ENCODE peak calls at places on chromosomes 7 and 10, in five cellular contexts. N, R, K, I and O are unnamed samples.

GRCh38 chr10:22251751-22252285 is 34.0 kb upstream of the EBLN1 start:
- DNase-seq in N (no peak), R (peak), K (peak), I (no peak), O (no peak)

GRCh38 chr10:60353519-60354258 is 36.0 kb downstream of the ANK3 start:
- DNase-seq in N (no peak), R (no peak), K (no peak), I (no peak), O (no peak)

GRCh38 chr10:91712315-91712714 is 79.4 kb upstream of the PPP1R3C start:
- DNase-seq in N (no peak), R (no peak), K (no peak), I (no peak), O (no peak)

GRCh38 chr7:128398841-128399135 is 11.0 kb downstream of the IMPDH1 start:
- DNase-seq in N (no peak), R (no peak), K (no peak), I (no peak), O (no peak)

GRCh38 chr10:6840093-6840763 is 260.2 kb upstream of the PRKCQ start:
- DNase-seq in N (no peak), R (no peak), K (no peak), I (no peak), O (no peak)

GRCh38 chr10:50511512-50512213 is 112.1 kb downstream of the SGMS1 start:
- DNase-seq in N (no peak), R (no peak), K (no peak), I (no peak), O (no peak)

GRCh38 chr10:93376372-93377296 is 105.5 kb downstream of the MYOF start:
- DNase-seq in N (peak), R (no peak), K (peak), I (peak), O (no peak)

GRCh38 chr10:68202965-68203358 is 29.0 kb downstream of the ATOH7 start:
- DNase-seq in N (no peak), R (no peak), K (no peak), I (no peak), O (no peak)

GRCh38 chr7:42650701-42651100 is 261.2 kb downstream of the C7orf25 start:
- DNase-seq in N (no peak), R (no peak), K (no peak), I (no peak), O (no peak)

GRCh38 chr10:8369666-8370065 is 315.2 kb downstream of the GATA3 start:
- DNase-seq in N (no peak), R (no peak), K (no peak), I (no peak), O (no peak)

GRCh38 chr7:69211739-69212138 is 386.5 kb upstream of the AUTS2 start:
- DNase-seq in N (no peak), R (no peak), K (no peak), I (no peak), O (no peak)

GRCh38 chr10:5564537-5565204 is 39.9 kb downstream of the CALML3 start:
- DNase-seq in N (no peak), R (no peak), K (peak), I (no peak), O (no peak)

GRCh38 chr7:1842321-1843221 is 172.5 kb downstream of the ELFN1 start:
- DNase-seq in N (no peak), R (no peak), K (no peak), I (no peak), O (no peak)

GRCh38 chr10:1157615-1157933 is 101.4 kb downstream of the WDR37 start:
- DNase-seq in N (no peak), R (no peak), K (no peak), I (no peak), O (no peak)

GRCh38 chr7:152176797-152177196 is 151.3 kb downstream of the GALNT11 start:
- DNase-seq in N (no peak), R (no peak), K (no peak), I (no peak), O (no peak)

GRCh38 chr7:1676550-1677071 is 6.5 kb downstream of the ELFN1 start:
- DNase-seq in N (no peak), R (no peak), K (no peak), I (no peak), O (no peak)

GRCh38 chr7:142632291-142633134 is 116.8 kb upstream of the PRSS1 start:
- DNase-seq in N (peak), R (peak), K (peak), I (peak), O (no peak)

GRCh38 chr7:34108150-34108549 is 202.8 kb downstream of the BMPER start:
- DNase-seq in N (no peak), R (no peak), K (no peak), I (no peak), O (no peak)

GRCh38 chr10:68121862-68122261 is 12.6 kb downstream of the MYPN start:
- DNase-seq in N (no peak), R (no peak), K (no peak), I (no peak), O (no peak)

GRCh38 chr7:46283852-46284251 is 362.8 kb upstream of the IGFBP3 start:
- DNase-seq in N (no peak), R (no peak), K (no peak), I (no peak), O (no peak)

GRCh38 chr7:836429-836828 is 4.2 kb downstream of the SUN1 start:
- DNase-seq in N (no peak), R (no peak), K (no peak), I (no peak), O (no peak)

GRCh38 chr10:86692023-86692514 is 23.8 kb downstream of the LDB3 start:
- DNase-seq in N (no peak), R (no peak), K (no peak), I (no peak), O (no peak)

GRCh38 chr7:117323585-117323876 is 673 bp upstream of the WNT2 start:
- DNase-seq in N (no peak), R (no peak), K (no peak), I (no peak), O (no peak)

GRCh38 chr10:77274046-77274795 is 363.4 kb downstream of the KCNMA1 start:
- DNase-seq in N (no peak), R (no peak), K (peak), I (no peak), O (no peak)

GRCh38 chr10:70967591-70968588 is 79.5 kb upstream of the PCBD1 start:
- DNase-seq in N (no peak), R (no peak), K (no peak), I (no peak), O (no peak)

GRCh38 chr7:22633954-22634474 is 93.0 kb upstream of the IL6 start:
- DNase-seq in N (no peak), R (no peak), K (no peak), I (no peak), O (no peak)

GRCh38 chr7:76086070-76086469 is 38.2 kb downstream of the MDH2 start:
- DNase-seq in N (no peak), R (no peak), K (no peak), I (no peak), O (no peak)

GRCh38 chr7:159013181-159013690 is 131.4 kb downstream of the VIPR2 start:
- DNase-seq in N (no peak), R (no peak), K (no peak), I (no peak), O (no peak)

GRCh38 chr10:22345301-22346086 is at the start of gene SPAG6:
- DNase-seq in N (peak), R (no peak), K (peak), I (peak), O (no peak)

GRCh38 chr10:43230909-43231522 is 35.8 kb downstream of the RASGEF1A start:
- DNase-seq in N (no peak), R (no peak), K (peak), I (no peak), O (no peak)

GRCh38 chr10:32436215-32436614 is 9.7 kb upstream of the CCDC7 start:
- DNase-seq in N (no peak), R (no peak), K (no peak), I (no peak), O (no peak)

GRCh38 chr10:33139191-33139646 is 181.2 kb upstream of the ITGB1 start:
- DNase-seq in N (no peak), R (no peak), K (no peak), I (no peak), O (no peak)

GRCh38 chr10:73218466-73219191 is 28.4 kb downstream of the DNAJC9 start:
- DNase-seq in N (no peak), R (no peak), K (no peak), I (no peak), O (no peak)

GRCh38 chr10:132096863-132097478 is 31.2 kb downstream of the JAKMIP3 start:
- DNase-seq in N (no peak), R (no peak), K (no peak), I (no peak), O (no peak)

GRCh38 chr10:98589007-98589406 is 142.3 kb upstream of the HPS1 start:
- DNase-seq in N (no peak), R (no peak), K (no peak), I (no peak), O (no peak)

GRCh38 chr7:103862302-103863035 is 127.0 kb downstream of the RELN start:
- DNase-seq in N (no peak), R (no peak), K (no peak), I (no peak), O (no peak)

GRCh38 chr10:26859241-26860025 is 1.3 kb downstream of the ABI1 start:
- DNase-seq in N (no peak), R (no peak), K (no peak), I (no peak), O (no peak)

GRCh38 chr10:96299383-96299782 is 4.9 kb upstream of the DNTT start:
- DNase-seq in N (no peak), R (no peak), K (no peak), I (no peak), O (no peak)